ENCODE peak calls at places on chromosomes 7 and 10, in nine cellular contexts. S, L, V, D, G, T, O, I and K are unnamed samples.

GRCh38 chr7:22110881-22111280 is 165.2 kb upstream of the CDCA7L start:
- DNase-seq in L (no peak), S (no peak), I (no peak), V (no peak), T (no peak), D (no peak), O (no peak), G (no peak), K (peak)

GRCh38 chr7:151838861-151839381 is 38.0 kb downstream of the PRKAG2 start:
- DNase-seq in V (no peak), D (no peak), O (no peak), T (peak), G (no peak), I (no peak), S (no peak), L (peak), K (peak)

GRCh38 chr7:32890553-32891045 is 961 bp downstream of the KBTBD2 start:
- DNase-seq in G (peak), D (no peak), L (no peak), I (peak), V (peak), O (peak), S (peak), T (peak), K (peak)

GRCh38 chr7:46391215-46391614 is 470.1 kb upstream of the IGFBP3 start:
- DNase-seq in T (no peak), D (peak), L (no peak), O (no peak), G (peak), S (no peak), V (no peak), I (no peak), K (no peak)

GRCh38 chr10:47309403-47310089 is 9.5 kb downstream of the GDF10 start:
- DNase-seq in S (no peak), V (no peak), G (no peak), O (peak), D (no peak), I (no peak), T (no peak), L (no peak), K (no peak)

GRCh38 chr10:125377368-125377767 is 217.0 kb upstream of the CTBP2 start:
- DNase-seq in O (no peak), D (no peak), S (peak), V (no peak), L (no peak), I (no peak), G (no peak), T (no peak), K (no peak)

GRCh38 chr7:155577509-155577905 is 31.1 kb upstream of the CNPY1 start:
- DNase-seq in V (no peak), O (no peak), I (no peak), S (no peak), D (no peak), L (peak), T (no peak), G (no peak), K (no peak)

GRCh38 chr10:117900280-117900679 is 146.5 kb downstream of the RAB11FIP2 start:
- DNase-seq in S (no peak), T (no peak), L (no peak), I (no peak), V (no peak), G (no peak), O (peak), D (no peak), K (no peak)

GRCh38 chr10:116849271-116850057 is at the start of gene ENO4:
- DNase-seq in G (peak), V (peak), S (peak), L (peak), D (peak), O (peak), I (peak), T (peak), K (peak)

GRCh38 chr10:29702288-29703164 is 67.8 kb upstream of the SVIL start:
- DNase-seq in V (no peak), T (no peak), S (no peak), I (no peak), D (no peak), G (no peak), O (no peak), L (no peak), K (no peak)

DNA sequence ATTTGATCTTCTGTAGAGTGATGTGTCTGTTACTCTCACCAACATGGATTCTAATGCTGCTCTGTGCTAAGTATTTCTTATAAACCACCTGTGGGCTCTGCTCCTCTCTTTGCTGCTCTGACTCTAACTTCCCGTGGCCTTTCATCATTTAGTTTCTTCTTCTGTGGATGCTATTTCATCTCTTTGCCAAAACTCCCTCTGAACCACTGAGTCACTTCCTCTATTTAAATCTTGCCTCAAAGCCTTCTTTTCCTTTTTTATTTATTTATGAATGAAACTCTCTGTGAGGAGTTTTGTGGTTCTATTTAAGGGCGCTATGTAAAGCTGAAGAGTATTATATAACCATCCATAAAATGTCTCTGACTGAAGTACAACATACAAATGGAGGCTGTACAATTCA is 538.5 kb downstream of the SUGCT start:
- DNase-seq in L (no peak), I (no peak), G (no peak), O (no peak), D (no peak), S (peak), V (no peak), T (no peak), K (no peak)
- H3K27ac ChIP-seq in L (no peak), I (no peak), G (peak), O (peak), D (no peak), S (no peak), V (no peak), T (no peak), K (no peak)

GRCh38 chr7:83429493-83429892 is 219.4 kb downstream of the SEMA3E start:
- DNase-seq in V (no peak), G (no peak), I (no peak), O (no peak), S (no peak), D (no peak), T (no peak), L (no peak), K (no peak)
- H3K27ac ChIP-seq in V (no peak), G (no peak), I (no peak), O (no peak), S (no peak), D (no peak), T (no peak), L (no peak), K (no peak)

GRCh38 chr7:66376264-66376945 is 171.3 kb downstream of the TPST1 start:
- DNase-seq in L (no peak), T (no peak), V (no peak), D (no peak), I (no peak), S (no peak), G (no peak), O (peak), K (no peak)

GRCh38 chr7:66377714-66378113 is 172.6 kb downstream of the TPST1 start:
- DNase-seq in G (no peak), I (no peak), D (no peak), L (no peak), S (no peak), O (no peak), T (no peak), V (no peak), K (no peak)

GRCh38 chr7:66377045-66377444 is 171.9 kb downstream of the TPST1 start:
- DNase-seq in I (no peak), G (no peak), O (peak), V (no peak), D (no peak), S (no peak), T (no peak), L (no peak), K (no peak)

GRCh38 chr7:66379761-66380160 is 174.6 kb downstream of the TPST1 start:
- DNase-seq in T (no peak), I (no peak), L (no peak), V (no peak), S (peak), D (no peak), G (no peak), O (no peak), K (no peak)

DNA sequence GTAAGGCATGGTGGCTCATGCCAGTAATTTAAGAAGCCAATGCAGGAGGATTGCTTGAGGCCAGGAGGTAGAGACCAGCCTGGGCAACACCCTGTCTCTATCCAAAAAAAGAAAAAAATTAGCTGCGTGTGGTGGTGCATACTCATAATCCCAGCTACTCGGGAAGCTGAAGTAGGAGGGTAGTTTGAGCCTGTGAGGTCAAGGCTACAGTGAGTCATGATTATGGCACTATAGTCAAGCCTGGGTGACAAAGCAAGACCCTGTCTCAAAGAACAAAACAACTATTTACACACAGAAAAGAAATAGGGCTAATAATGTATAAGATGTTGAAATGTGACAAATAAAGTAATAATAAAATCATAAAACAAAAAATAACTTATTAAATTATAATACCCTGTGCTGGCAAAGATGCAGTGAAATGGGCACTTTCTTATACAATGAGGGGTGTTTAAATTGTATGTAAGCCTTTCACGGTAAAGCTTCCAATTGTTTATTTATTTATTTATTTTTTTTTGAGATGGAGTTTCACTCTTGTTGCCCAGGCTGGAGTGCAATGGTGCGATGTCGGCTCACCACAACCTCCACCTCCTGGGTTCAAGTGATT is 175.3 kb downstream of the TPST1 start:
- DNase-seq in I (no peak), O (no peak), S (peak), L (no peak), T (no peak), D (no peak), G (no peak), V (no peak), K (no peak)
- H3K27ac ChIP-seq in I (no peak), O (no peak), S (peak), L (no peak), T (no peak), D (no peak), G (no peak), V (no peak), K (no peak)

GRCh38 chr10:23437987-23438546 is 808 bp upstream of the OTUD1 start:
- DNase-seq in S (no peak), L (peak), I (no peak), G (no peak), D (no peak), V (no peak), O (no peak), T (no peak), K (no peak)
- H3K27ac ChIP-seq in S (no peak), L (peak), I (peak), G (peak), D (peak), V (peak), O (peak), T (no peak), K (peak)

GRCh38 chr7:17774248-17774647 is 166.0 kb downstream of the SNX13 start:
- DNase-seq in T (no peak), D (no peak), V (no peak), L (no peak), I (no peak), S (peak), O (no peak), G (no peak), K (no peak)
- H3K27ac ChIP-seq in T (no peak), D (no peak), V (no peak), L (no peak), I (no peak), S (peak), O (no peak), G (no peak), K (no peak)

GRCh38 chr7:135761751-135762488 is 13.3 kb upstream of the FAM180A start:
- DNase-seq in I (no peak), D (no peak), V (peak), G (no peak), T (no peak), L (no peak), S (peak), O (no peak), K (no peak)

GRCh38 chr7:135757719-135758411 is 9.3 kb upstream of the FAM180A start:
- DNase-seq in T (no peak), L (no peak), O (no peak), D (peak), S (no peak), G (no peak), I (no peak), V (peak), K (peak)

GRCh38 chr7:135756191-135756590 is 7.6 kb upstream of the FAM180A start:
- DNase-seq in O (no peak), D (no peak), G (no peak), L (no peak), V (no peak), T (no peak), S (no peak), I (no peak), K (no peak)

GRCh38 chr7:135758531-135758932 is 9.9 kb upstream of the FAM180A start:
- DNase-seq in I (no peak), T (no peak), O (no peak), G (no peak), V (peak), D (no peak), S (peak), L (no peak), K (peak)

DNA sequence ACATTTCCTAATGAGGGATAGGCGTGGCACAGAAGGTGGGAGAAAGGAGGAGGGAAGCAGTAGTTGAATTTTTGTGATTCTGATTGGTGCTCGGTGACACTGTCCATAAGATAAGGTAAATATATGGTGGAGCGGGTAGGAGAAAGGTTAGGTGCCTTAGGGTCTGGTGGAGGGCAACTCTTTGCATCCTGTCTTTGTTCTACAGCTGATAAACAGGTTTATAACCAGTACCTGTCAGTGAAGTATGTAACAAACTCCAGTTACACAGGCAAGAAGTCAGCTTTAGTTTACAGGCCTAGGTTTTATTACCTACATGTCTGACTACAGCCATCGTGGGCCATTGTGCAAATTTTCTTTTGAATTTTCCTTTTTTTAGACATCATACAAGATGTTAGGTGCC is 10.9 kb upstream of the FAM180A start:
- DNase-seq in O (no peak), I (no peak), V (no peak), T (no peak), D (no peak), L (no peak), G (peak), S (no peak), K (no peak)
- H3K27ac ChIP-seq in O (no peak), I (no peak), V (peak), T (no peak), D (no peak), L (no peak), G (peak), S (no peak), K (no peak)